ENCODE peak calls at places on chromosome 14, in four cellular contexts. One of them, this sample, is unnamed. For H3K4me1, the result is how much of the 10 kb centered on the place peaks cover.

GRCh38 chr14:64238049-64238448 is 56.1 kb downstream of the ESR2 start:
- DNase-seq in tibial artery: no peak
- DNase-seq in neural progenitor cell: no peak
- DNase-seq in transverse colon: no peak
- DNase-seq in this sample: no peak

GRCh38 chr14:52124791-52125661 is 56.2 kb upstream of the NID2 start:
- DNase-seq in tibial artery: no peak
- DNase-seq in neural progenitor cell: peak
- DNase-seq in transverse colon: no peak
- DNase-seq in this sample: no peak

GRCh38 chr14:101049511-101049910 is 146.0 kb upstream of the RTL1 start:
- DNase-seq in tibial artery: no peak
- DNase-seq in neural progenitor cell: no peak
- DNase-seq in transverse colon: no peak
- DNase-seq in this sample: no peak

GRCh38 chr14:80356413-80356812 is 145.1 kb upstream of the DIO2 start:
- DNase-seq in tibial artery: no peak
- DNase-seq in neural progenitor cell: peak
- DNase-seq in transverse colon: no peak
- DNase-seq in this sample: no peak

GRCh38 chr14:37195327-37195726 is 2.4 kb upstream of the MIPOL1 start:
- DNase-seq in tibial artery: no peak
- DNase-seq in neural progenitor cell: no peak
- DNase-seq in transverse colon: no peak
- DNase-seq in this sample: no peak

GRCh38 chr14:106268013-106268727 is 741.8 kb downstream of the TMEM121 start:
- DNase-seq in tibial artery: no peak
- DNase-seq in neural progenitor cell: no peak
- DNase-seq in transverse colon: peak
- DNase-seq in this sample: peak

GRCh38 chr14:51908086-51908485 is 47.7 kb downstream of the GNG2 start:
- DNase-seq in tibial artery: no peak
- DNase-seq in neural progenitor cell: no peak
- DNase-seq in transverse colon: no peak
- DNase-seq in this sample: no peak

GRCh38 chr14:94598816-94599655 is 13.2 kb upstream of the SERPINA3 start:
- DNase-seq in tibial artery: peak
- DNase-seq in neural progenitor cell: peak
- DNase-seq in transverse colon: peak
- DNase-seq in this sample: peak

GRCh38 chr14:22159049-22159448 is 430.0 kb downstream of the DAD1 start:
- DNase-seq in tibial artery: no peak
- DNase-seq in neural progenitor cell: no peak
- DNase-seq in transverse colon: no peak
- DNase-seq in this sample: no peak

GRCh38 chr14:69346710-69347109 is 51.4 kb downstream of the ERH start:
- DNase-seq in tibial artery: no peak
- DNase-seq in neural progenitor cell: peak
- DNase-seq in transverse colon: peak
- DNase-seq in this sample: no peak

GRCh38 chr14:100741956-100742355 is 15.3 kb downstream of the DLK1 start:
- DNase-seq in tibial artery: no peak
- DNase-seq in neural progenitor cell: no peak
- DNase-seq in transverse colon: no peak
- DNase-seq in this sample: no peak

GRCh38 chr14:75258803-75259509 is 19.7 kb upstream of the FOS start:
- DNase-seq in tibial artery: peak
- DNase-seq in neural progenitor cell: peak
- DNase-seq in transverse colon: peak
- DNase-seq in this sample: peak
- H3K4me1 ChIP-seq in tibial artery: under half
- H3K4me1 ChIP-seq in neural progenitor cell: under half
- H3K4me1 ChIP-seq in transverse colon: under half
- H3K4me1 ChIP-seq in this sample: under half

GRCh38 chr14:76926521-76927251 is 100.5 kb downstream of the LRRC74A start:
- DNase-seq in tibial artery: peak
- DNase-seq in neural progenitor cell: peak
- DNase-seq in transverse colon: no peak
- DNase-seq in this sample: peak
- H3K4me1 ChIP-seq in tibial artery: under half
- H3K4me1 ChIP-seq in neural progenitor cell: under half
- H3K4me1 ChIP-seq in transverse colon: under half
- H3K4me1 ChIP-seq in this sample: under half

DNA sequence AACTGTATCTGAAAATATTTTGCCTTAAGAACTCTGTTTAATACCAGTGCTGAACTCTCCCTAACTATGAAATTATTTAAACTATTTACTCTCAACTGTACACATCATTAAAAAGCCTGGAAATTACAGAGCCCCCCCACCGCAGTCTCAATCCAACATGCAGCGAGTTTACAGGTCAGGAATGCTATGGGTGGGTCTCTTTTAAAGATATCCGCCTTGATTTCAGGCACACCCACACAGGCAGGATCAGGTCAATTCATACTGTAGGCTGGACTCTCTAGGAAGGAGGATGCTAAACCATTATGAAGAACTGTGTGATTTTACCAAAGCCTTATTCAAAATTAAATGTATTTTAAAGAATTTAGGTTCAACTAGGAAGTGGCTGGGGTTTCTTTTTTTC is 16.5 kb downstream of the SPTLC2 start:
- DNase-seq in tibial artery: no peak
- DNase-seq in neural progenitor cell: no peak
- DNase-seq in transverse colon: peak
- DNase-seq in this sample: no peak
- H3K4me1 ChIP-seq in tibial artery: under half
- H3K4me1 ChIP-seq in neural progenitor cell: under half
- H3K4me1 ChIP-seq in transverse colon: under half
- H3K4me1 ChIP-seq in this sample: under half

DNA sequence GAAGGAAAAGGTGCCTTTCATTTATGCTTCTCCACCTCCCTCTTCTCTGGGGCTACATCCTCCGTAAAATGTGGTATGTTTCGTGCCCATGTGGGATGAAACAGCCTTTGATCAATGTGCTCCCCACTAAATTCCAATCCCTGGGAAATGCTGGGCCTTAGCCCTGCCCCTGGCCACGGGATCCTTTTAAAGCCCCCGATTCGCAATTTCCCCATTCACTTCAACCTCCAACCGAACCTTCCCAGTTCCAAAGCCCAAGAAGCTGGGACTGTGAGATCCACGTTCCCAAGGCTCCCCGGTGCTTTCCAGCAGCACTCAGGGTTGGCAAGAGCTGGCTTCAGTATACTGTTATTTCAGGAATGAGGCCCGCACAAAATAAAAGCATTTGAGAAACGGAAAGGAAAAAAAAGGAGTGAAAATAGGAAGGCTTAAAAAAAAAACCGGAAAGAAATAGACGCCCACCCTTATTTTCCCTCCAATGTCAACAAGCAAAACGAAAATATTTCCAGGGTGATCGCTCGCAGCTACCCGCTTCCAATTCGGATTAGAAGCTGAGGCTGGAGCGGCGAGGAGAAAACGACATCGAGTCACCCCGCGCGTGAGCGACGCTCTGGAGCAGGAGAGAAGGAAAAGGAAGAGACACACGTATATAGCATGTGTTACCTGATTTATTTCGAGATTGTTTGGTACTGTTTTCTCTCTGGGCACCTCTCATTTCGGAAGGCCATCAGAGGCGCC is 1.2 kb upstream of the FOXG1 start:
- DNase-seq in tibial artery: no peak
- DNase-seq in neural progenitor cell: peak
- DNase-seq in transverse colon: no peak
- DNase-seq in this sample: no peak
- H3K4me1 ChIP-seq in tibial artery: under half
- H3K4me1 ChIP-seq in neural progenitor cell: under half
- H3K4me1 ChIP-seq in transverse colon: under half
- H3K4me1 ChIP-seq in this sample: under half

GRCh38 chr14:99573436-99574098 is 30.4 kb downstream of the CCDC85C start:
- DNase-seq in tibial artery: no peak
- DNase-seq in neural progenitor cell: no peak
- DNase-seq in transverse colon: no peak
- DNase-seq in this sample: no peak
- H3K4me1 ChIP-seq in tibial artery: under half
- H3K4me1 ChIP-seq in neural progenitor cell: half or more
- H3K4me1 ChIP-seq in transverse colon: half or more
- H3K4me1 ChIP-seq in this sample: under half

GRCh38 chr14:95620659-95621059 is 65.6 kb upstream of the TCL1B start:
- DNase-seq in tibial artery: no peak
- DNase-seq in neural progenitor cell: no peak
- DNase-seq in transverse colon: no peak
- DNase-seq in this sample: no peak
- H3K4me1 ChIP-seq in tibial artery: under half
- H3K4me1 ChIP-seq in neural progenitor cell: under half
- H3K4me1 ChIP-seq in transverse colon: under half
- H3K4me1 ChIP-seq in this sample: under half